ENCODE peak calls at places on chromosome 22, in ten cellular contexts. W is A549; V is tibial nerve; U is psoas muscle; X is fibroblast of lung; N is CD8-positive, alpha-beta T cell; Y is aorta; L is upper lobe of right lung; K is lower lobe of right lung; P is breast epithelium. R is an unnamed sample. For H3K9me3, the result is how much of the 10 kb centered on the place peaks cover.

GRCh38 chr22:43777204-43777671 is 34.9 kb downstream of the EFCAB6 start:
- DNase-seq in W (no peak), L (no peak), P (no peak), N (no peak), Y (no peak), X (peak), K (no peak), U (no peak), V (no peak), R (no peak)

GRCh38 chr22:26763633-26764295 is 106.4 kb downstream of the MIAT start:
- DNase-seq in W (peak), P (no peak), L (no peak), V (no peak), U (no peak), N (no peak), X (peak), K (no peak), Y (no peak), R (no peak)

GRCh38 chr22:17576475-17576874 is 13.2 kb downstream of the SLC25A18 start:
- DNase-seq in L (no peak), Y (no peak), U (no peak), N (no peak), V (no peak), P (no peak), W (no peak), X (peak), K (no peak), R (no peak)

GRCh38 chr22:19367763-19368367 is 63.7 kb downstream of the HIRA start:
- DNase-seq in W (no peak), V (no peak), X (no peak), Y (no peak), L (no peak), N (no peak), P (no peak), K (no peak), U (no peak), R (no peak)

GRCh38 chr22:26777402-26777801 is 120.0 kb downstream of the MIAT start:
- DNase-seq in X (peak), W (no peak), N (no peak), Y (peak), L (no peak), U (no peak), V (no peak), P (no peak), K (no peak), R (no peak)

GRCh38 chr22:19291218-19291579 is 320 bp downstream of the CLTCL1 start:
- DNase-seq in N (no peak), U (peak), W (no peak), V (no peak), P (no peak), L (peak), X (no peak), Y (peak), K (peak), R (peak)

GRCh38 chr22:32309585-32310251 is 47.9 kb upstream of the RFPL3 start:
- DNase-seq in N (no peak), U (no peak), L (no peak), W (no peak), P (no peak), K (no peak), Y (no peak), X (no peak), V (no peak), R (no peak)

GRCh38 chr22:43827926-43828710 is 16.0 kb upstream of the EFCAB6 start:
- DNase-seq in Y (no peak), V (no peak), L (no peak), X (no peak), U (peak), W (no peak), K (no peak), P (no peak), N (no peak), R (no peak)

GRCh38 chr22:36644333-36644757 is 59.2 kb downstream of the CACNG2 start:
- DNase-seq in W (peak), N (no peak), P (no peak), X (peak), K (no peak), L (no peak), U (no peak), V (no peak), Y (no peak), R (no peak)

GRCh38 chr22:25668437-25668836 is 73.6 kb upstream of the MYO18B start:
- DNase-seq in P (no peak), Y (no peak), N (no peak), K (no peak), L (no peak), U (no peak), V (no peak), X (peak), W (no peak), R (peak)

GRCh38 chr22:38792833-38793232 is 1.1 kb downstream of the DNAL4 start:
- DNase-seq in Y (no peak), W (no peak), V (no peak), L (no peak), X (peak), P (no peak), K (no peak), N (no peak), U (no peak), R (no peak)

GRCh38 chr22:45441158-45441557 is 27.7 kb downstream of the RIBC2 start:
- DNase-seq in V (peak), N (no peak), Y (peak), L (no peak), P (no peak), X (peak), W (peak), K (no peak), U (peak), R (peak)

GRCh38 chr22:42202048-42202447 is 68.4 kb downstream of the TCF20 start:
- DNase-seq in L (no peak), U (no peak), K (no peak), P (no peak), W (no peak), X (no peak), V (no peak), N (peak), Y (no peak), R (no peak)

DNA sequence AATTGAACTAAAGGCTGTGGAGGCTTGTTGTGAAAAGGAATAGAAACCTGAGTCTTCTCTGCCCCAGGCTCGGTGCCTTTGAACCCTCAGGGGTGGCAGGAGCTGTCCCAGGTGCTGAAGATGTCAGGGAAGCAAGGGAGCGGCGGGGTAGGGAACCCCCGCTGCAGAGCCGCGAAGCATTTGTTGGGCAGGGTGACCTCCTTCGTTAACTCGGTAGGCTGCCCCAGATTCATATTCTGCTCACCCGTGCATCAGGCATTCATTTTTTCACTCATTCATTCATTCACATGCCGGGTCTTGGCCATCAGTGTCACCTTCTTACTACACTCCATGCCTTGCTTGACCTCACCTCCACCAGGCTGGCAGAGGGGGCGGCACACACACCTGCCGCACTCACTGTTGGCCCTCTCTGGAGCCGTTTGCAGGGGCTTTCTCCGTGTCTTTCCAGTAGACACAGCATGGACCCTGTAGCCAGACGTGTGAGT is 618.9 kb downstream of the BRD1 start:
- DNase-seq in L (peak), W (no peak), Y (no peak), U (no peak), X (no peak), K (no peak), N (no peak), V (no peak), P (peak), R (no peak)
- H3K9me3 ChIP-seq in L (under half), W (under half), Y (under half), U (under half), X (under half), K (under half), N (under half), V (under half), P (under half), R (under half)

GRCh38 chr22:48151641-48152040 is 1389.2 kb downstream of the TBC1D22A start:
- DNase-seq in U (no peak), W (no peak), P (no peak), L (no peak), K (no peak), N (no peak), V (no peak), X (no peak), Y (no peak), R (no peak)

GRCh38 chr22:48152154-48152775 is 1389.8 kb downstream of the TBC1D22A start:
- DNase-seq in W (no peak), Y (no peak), X (no peak), N (no peak), V (no peak), L (no peak), K (no peak), U (no peak), P (no peak), R (no peak)

GRCh38 chr22:48154169-48154942 is 1391.9 kb downstream of the TBC1D22A start:
- DNase-seq in L (no peak), V (no peak), U (no peak), X (no peak), N (no peak), P (no peak), K (no peak), Y (no peak), W (no peak), R (no peak)

GRCh38 chr22:48153726-48154125 is 1391.3 kb downstream of the TBC1D22A start:
- DNase-seq in X (no peak), W (no peak), V (no peak), L (no peak), K (no peak), P (no peak), Y (no peak), U (no peak), N (no peak), R (no peak)

GRCh38 chr22:48152916-48153315 is 1390.5 kb downstream of the TBC1D22A start:
- DNase-seq in K (no peak), L (no peak), X (no peak), W (no peak), P (no peak), U (no peak), N (no peak), Y (no peak), V (no peak), R (no peak)
- H3K9me3 ChIP-seq in K (under half), L (under half), X (under half), W (under half), P (under half), U (under half), N (under half), Y (under half), V (under half), R (under half)

GRCh38 chr22:47927811-47928210 is 1165.4 kb downstream of the TBC1D22A start:
- DNase-seq in Y (no peak), X (no peak), N (no peak), L (no peak), P (no peak), U (no peak), K (no peak), W (no peak), V (no peak), R (no peak)
- H3K9me3 ChIP-seq in Y (under half), X (under half), N (under half), L (under half), P (under half), U (under half), K (under half), W (under half), V (under half), R (under half)

DNA sequence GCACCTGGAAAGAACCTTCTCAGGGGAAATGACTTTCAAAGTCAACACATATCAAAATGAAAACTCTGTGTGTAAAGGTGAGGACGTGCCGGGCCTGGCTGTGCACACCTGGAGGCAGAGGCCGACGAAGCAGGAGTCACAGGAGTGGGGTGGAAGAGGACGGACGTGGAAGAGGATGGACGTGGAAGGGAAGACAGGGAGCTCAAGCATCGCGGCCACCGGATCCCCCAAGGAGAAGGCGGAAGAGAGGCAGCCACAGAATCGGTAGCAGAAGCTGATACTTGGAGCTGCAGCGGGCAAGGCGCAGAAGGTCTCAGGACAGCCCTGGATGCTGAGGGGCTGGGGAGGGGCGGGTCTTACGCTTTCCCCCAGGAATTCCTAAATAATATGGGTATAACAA is 519.8 kb downstream of the BRD1 start:
- DNase-seq in K (no peak), U (peak), X (no peak), N (no peak), V (peak), P (peak), Y (no peak), W (no peak), L (peak), R (no peak)
- H3K9me3 ChIP-seq in K (under half), U (under half), X (under half), N (under half), V (under half), P (under half), Y (under half), W (under half), L (under half), R (under half)

GRCh38 chr22:48721394-48721666 is 1106.3 kb downstream of the BRD1 start:
- DNase-seq in W (no peak), N (no peak), X (no peak), L (no peak), K (no peak), V (no peak), U (no peak), P (no peak), Y (no peak), R (no peak)
- H3K9me3 ChIP-seq in W (under half), N (under half), X (under half), L (under half), K (under half), V (under half), U (under half), P (under half), Y (under half), R (under half)

GRCh38 chr22:47328550-47329243 is 566.2 kb downstream of the TBC1D22A start:
- DNase-seq in U (peak), W (peak), V (peak), P (no peak), N (no peak), X (peak), Y (no peak), K (no peak), L (no peak), R (peak)
- H3K9me3 ChIP-seq in U (under half), W (under half), V (under half), P (under half), N (under half), X (under half), Y (under half), K (under half), L (under half), R (under half)

DNA sequence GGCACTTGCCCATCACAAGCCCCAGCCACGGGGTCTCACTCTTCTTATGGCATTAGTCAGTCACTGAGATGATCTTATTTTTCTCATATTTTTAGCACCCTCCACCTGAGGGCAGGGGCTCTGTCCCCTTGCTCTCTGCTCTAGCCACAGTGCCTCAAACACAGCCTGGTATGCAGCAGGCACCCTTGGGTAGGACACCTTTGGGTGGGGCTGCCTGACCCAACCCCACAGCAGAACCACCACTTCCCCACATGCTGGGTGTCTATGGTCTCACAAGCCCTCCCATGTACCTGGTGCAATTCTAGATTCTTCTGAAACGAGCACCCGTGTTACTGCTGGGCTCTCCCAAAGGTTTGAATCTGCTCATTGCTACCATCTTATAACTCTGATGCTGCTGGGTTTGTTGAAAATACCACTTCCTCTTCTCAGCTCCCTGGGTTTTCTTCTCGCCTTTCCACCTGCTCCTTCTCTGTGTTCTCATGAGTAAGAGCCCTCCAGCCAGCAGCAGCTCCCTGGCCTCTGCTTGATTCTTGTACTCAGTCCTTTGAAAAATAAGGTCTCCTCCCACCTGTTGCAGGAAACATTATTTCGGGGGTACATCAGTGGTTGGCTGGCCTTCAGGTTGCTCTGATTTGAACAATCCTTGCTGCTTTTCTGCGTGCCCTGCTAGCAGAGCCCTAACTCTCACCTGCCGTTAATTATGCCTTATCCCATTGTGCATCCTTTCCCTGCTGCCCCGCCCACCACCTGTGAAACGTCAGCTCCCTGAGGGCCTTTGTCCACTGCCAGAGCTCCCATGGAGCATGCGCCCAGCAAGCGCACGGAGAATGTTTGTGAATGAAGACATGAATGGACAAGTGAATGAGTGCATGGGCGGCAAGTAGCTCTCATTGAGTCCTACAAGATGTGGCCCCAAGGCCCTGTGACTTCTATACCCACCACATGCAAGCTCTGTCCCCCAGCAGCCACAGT is 1181.6 kb downstream of the TBC1D22A start:
- DNase-seq in X (no peak), L (no peak), U (no peak), K (no peak), W (no peak), Y (no peak), V (no peak), N (no peak), P (no peak), R (no peak)
- H3K9me3 ChIP-seq in X (under half), L (under half), U (under half), K (under half), W (under half), Y (under half), V (under half), N (under half), P (under half), R (under half)

DNA sequence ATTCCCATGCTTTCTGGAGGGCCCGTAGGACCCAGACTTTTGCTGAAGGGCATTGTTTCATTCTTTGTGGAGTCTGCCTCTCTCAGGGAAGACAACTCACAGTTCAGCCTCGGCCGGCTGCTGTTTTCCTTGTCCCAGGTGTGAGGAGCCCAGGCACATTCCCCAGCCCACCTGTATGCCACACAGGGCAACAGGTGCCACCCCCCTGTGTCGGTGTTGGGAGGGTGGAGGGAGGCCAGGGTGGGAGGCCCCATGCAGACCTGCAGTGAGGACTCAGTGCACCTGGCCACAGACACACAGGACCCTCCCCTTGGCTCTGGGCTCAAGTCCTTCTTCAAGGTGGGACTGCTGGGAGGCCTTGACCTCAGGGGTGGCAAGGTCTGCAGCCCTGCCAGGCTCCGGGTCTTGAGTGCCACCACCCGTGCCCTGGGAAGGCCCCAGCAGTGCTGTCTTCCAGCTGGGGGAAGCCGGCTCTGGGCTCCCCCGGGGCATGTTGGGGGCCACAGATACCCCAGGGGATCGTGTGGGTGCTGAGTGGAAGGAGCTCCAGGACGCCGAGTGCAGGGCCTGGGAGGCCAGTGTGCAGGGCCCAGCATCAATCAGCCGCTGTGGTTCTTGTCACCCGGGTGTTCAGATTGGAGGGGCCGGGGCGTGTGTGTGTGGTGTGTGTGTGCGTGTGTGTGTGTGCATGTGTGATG is 1286.1 kb downstream of the BRD1 start:
- DNase-seq in U (no peak), L (no peak), N (no peak), W (no peak), V (no peak), P (no peak), Y (no peak), X (no peak), K (no peak), R (no peak)
- H3K9me3 ChIP-seq in U (under half), L (under half), N (under half), W (under half), V (under half), P (under half), Y (under half), X (under half), K (under half), R (under half)

DNA sequence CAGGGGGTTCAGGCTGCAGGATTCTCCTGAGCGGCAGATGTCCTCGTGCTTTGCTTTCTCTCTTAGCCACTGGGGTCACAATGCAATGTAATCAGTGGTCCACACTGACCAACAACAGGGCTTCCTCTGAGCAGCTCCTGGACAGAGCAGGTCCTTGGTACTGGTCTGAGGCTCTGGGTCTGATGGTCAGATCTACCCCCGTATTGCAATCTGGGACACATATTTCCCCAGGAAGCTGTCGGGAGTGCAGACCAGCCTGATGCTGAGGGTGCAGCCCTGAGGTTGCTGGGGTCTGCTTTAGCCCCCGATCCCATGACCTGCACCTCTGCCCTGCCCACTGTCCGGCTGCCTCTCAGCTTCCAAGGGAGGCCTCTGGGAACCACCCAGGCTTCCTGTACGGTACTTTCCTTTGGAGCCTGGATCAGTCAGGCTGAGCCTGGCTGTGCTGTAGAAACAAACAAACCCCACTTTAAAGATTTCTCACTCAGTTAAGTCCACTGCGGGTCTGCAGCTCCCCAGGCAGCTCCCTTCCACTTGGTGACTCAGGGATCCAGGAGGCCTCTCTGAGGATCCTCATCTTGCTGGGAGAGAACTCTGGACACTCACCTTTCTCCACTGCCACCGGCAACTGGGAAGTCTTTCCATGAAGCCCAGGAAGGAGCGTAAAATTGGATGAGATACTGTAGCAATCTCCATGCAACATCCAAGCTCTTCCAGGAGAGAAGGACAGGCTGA is 1046.6 kb downstream of the TBC1D22A start:
- DNase-seq in N (no peak), K (no peak), P (no peak), V (no peak), U (no peak), X (no peak), L (no peak), W (no peak), Y (no peak), R (no peak)
- H3K9me3 ChIP-seq in N (under half), K (under half), P (under half), V (under half), U (under half), X (under half), L (under half), W (under half), Y (under half), R (under half)

R was measured in right cardiac atrium.